ENCODE peak calls at places on chromosomes 12 and 14, in seven cellular contexts. One of them, this sample, is unnamed.

GRCh38 chr12:113757223-113758002 is 208.7 kb downstream of the RBM19 start:
- DNase-seq in coronary artery: no peak
- DNase-seq in mammary epithelial cell: peak; percentile 5
- DNase-seq in spleen: no peak
- DNase-seq in neural progenitor cell: peak; percentile 16
- DNase-seq in GM23248: no peak
- DNase-seq in CD4-positive, alpha-beta T cell: no peak
- DNase-seq in this sample: no peak

GRCh38 chr14:102655154-102655553 is 62.7 kb downstream of the RCOR1 start:
- DNase-seq in GM23248: peak; percentile 53
- DNase-seq in CD4-positive, alpha-beta T cell: no peak
- DNase-seq in neural progenitor cell: no peak
- DNase-seq in mammary epithelial cell: peak; percentile 52
- DNase-seq in spleen: no peak
- DNase-seq in coronary artery: no peak
- DNase-seq in this sample: no peak

GRCh38 chr12:46920503-46920902 is 94.7 kb upstream of the SLC38A4 start:
- DNase-seq in mammary epithelial cell: no peak
- DNase-seq in GM23248: no peak
- DNase-seq in neural progenitor cell: no peak
- DNase-seq in CD4-positive, alpha-beta T cell: no peak
- DNase-seq in spleen: no peak
- DNase-seq in coronary artery: no peak
- DNase-seq in this sample: no peak

GRCh38 chr12:118981285-118982201 is at the start of gene SRRM4:
- DNase-seq in CD4-positive, alpha-beta T cell: no peak
- DNase-seq in mammary epithelial cell: no peak
- DNase-seq in coronary artery: no peak
- DNase-seq in GM23248: peak; percentile 14
- DNase-seq in spleen: no peak
- DNase-seq in neural progenitor cell: peak; percentile 95
- DNase-seq in this sample: no peak

GRCh38 chr12:15634010-15634676 is 155.0 kb downstream of the EPS8 start:
- DNase-seq in neural progenitor cell: no peak
- DNase-seq in GM23248: peak; percentile 88
- DNase-seq in mammary epithelial cell: no peak
- DNase-seq in coronary artery: no peak
- DNase-seq in CD4-positive, alpha-beta T cell: no peak
- DNase-seq in spleen: no peak
- DNase-seq in this sample: no peak

GRCh38 chr14:68781161-68782021 is 11.5 kb downstream of the ZFP36L1 start:
- DNase-seq in spleen: peak; percentile 87
- DNase-seq in CD4-positive, alpha-beta T cell: peak; percentile 63
- DNase-seq in neural progenitor cell: no peak
- DNase-seq in mammary epithelial cell: no peak
- DNase-seq in GM23248: no peak
- DNase-seq in coronary artery: peak; percentile 68
- DNase-seq in this sample: no peak

GRCh38 chr12:108734200-108734906 is 3.0 kb upstream of the CORO1C start:
- DNase-seq in neural progenitor cell: no peak
- DNase-seq in spleen: no peak
- DNase-seq in GM23248: peak; percentile 98
- DNase-seq in mammary epithelial cell: peak; percentile 97
- DNase-seq in coronary artery: no peak
- DNase-seq in CD4-positive, alpha-beta T cell: no peak
- DNase-seq in this sample: peak; percentile 90

GRCh38 chr14:20631023-20631820 is 10.3 kb downstream of the OR6S1 start:
- DNase-seq in neural progenitor cell: peak; percentile 70
- DNase-seq in CD4-positive, alpha-beta T cell: no peak
- DNase-seq in spleen: peak; percentile 48
- DNase-seq in mammary epithelial cell: peak; percentile 49
- DNase-seq in coronary artery: no peak
- DNase-seq in GM23248: peak; percentile 61
- DNase-seq in this sample: no peak

GRCh38 chr14:92252291-92252690 is 70.7 kb upstream of the SLC24A4 start:
- DNase-seq in neural progenitor cell: no peak
- DNase-seq in GM23248: no peak
- DNase-seq in mammary epithelial cell: no peak
- DNase-seq in spleen: no peak
- DNase-seq in CD4-positive, alpha-beta T cell: no peak
- DNase-seq in coronary artery: peak; percentile 41
- DNase-seq in this sample: no peak

GRCh38 chr12:91109148-91109564 is 2.1 kb downstream of the LUM start:
- DNase-seq in GM23248: peak; percentile 81
- DNase-seq in coronary artery: no peak
- DNase-seq in neural progenitor cell: peak; percentile 77
- DNase-seq in mammary epithelial cell: peak; percentile 47
- DNase-seq in spleen: no peak
- DNase-seq in CD4-positive, alpha-beta T cell: peak; percentile 3
- DNase-seq in this sample: no peak

GRCh38 chr14:80095623-80096022 is 115.7 kb downstream of the DIO2 start:
- DNase-seq in spleen: no peak
- DNase-seq in CD4-positive, alpha-beta T cell: no peak
- DNase-seq in mammary epithelial cell: peak; percentile 21
- DNase-seq in neural progenitor cell: no peak
- DNase-seq in coronary artery: no peak
- DNase-seq in GM23248: peak; percentile 74
- DNase-seq in this sample: no peak

GRCh38 chr12:113479578-113480335 is 8.1 kb upstream of the LHX5 start:
- DNase-seq in CD4-positive, alpha-beta T cell: peak; percentile 26
- DNase-seq in coronary artery: no peak
- DNase-seq in GM23248: peak; percentile 62
- DNase-seq in spleen: no peak
- DNase-seq in neural progenitor cell: peak; percentile 94
- DNase-seq in mammary epithelial cell: no peak
- DNase-seq in this sample: no peak

GRCh38 chr14:100307215-100308111 is 1.2 kb upstream of the SLC25A29 start:
- DNase-seq in mammary epithelial cell: no peak
- DNase-seq in CD4-positive, alpha-beta T cell: no peak
- DNase-seq in coronary artery: no peak
- DNase-seq in spleen: peak; percentile 84
- DNase-seq in neural progenitor cell: peak; percentile 62
- DNase-seq in GM23248: peak; percentile 19
- DNase-seq in this sample: no peak

DNA sequence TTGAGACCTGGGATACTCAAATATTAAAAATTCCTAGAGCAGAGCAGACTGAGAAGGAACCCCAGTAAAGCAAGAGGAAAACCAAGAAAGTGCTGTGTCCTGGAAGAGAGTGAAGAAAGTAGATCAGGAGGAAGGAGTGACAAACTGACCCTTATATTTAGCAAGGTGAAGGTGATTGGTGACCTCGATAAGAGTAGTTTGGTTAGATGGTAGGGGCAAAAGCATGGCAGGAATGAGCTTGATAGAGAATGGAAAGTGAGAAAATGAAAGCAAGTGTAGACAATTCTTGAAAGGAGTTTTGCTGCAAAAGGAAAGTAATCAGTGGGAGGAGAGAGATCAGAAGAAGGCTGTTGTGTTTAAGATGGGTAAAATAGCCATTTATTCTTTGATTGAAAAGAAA is 51.1 kb downstream of the RASSF8 start:
- DNase-seq in spleen: no peak
- DNase-seq in CD4-positive, alpha-beta T cell: no peak
- DNase-seq in coronary artery: no peak
- DNase-seq in mammary epithelial cell: no peak
- DNase-seq in GM23248: no peak
- DNase-seq in neural progenitor cell: no peak
- DNase-seq in this sample: no peak
- H3K27ac ChIP-seq in spleen: no peak overlapping the region
- H3K27ac ChIP-seq in CD4-positive, alpha-beta T cell: no peak overlapping the region
- H3K27ac ChIP-seq in coronary artery: peak overlapping the region; percentile 87
- H3K27ac ChIP-seq in mammary epithelial cell: no peak overlapping the region
- H3K27ac ChIP-seq in GM23248: peak overlapping the region; percentile 87
- H3K27ac ChIP-seq in neural progenitor cell: peak overlapping the region; percentile 59
- H3K27ac ChIP-seq in this sample: no peak overlapping the region

GRCh38 chr12:57836442-57837375 is 9.8 kb downstream of the CTDSP2 start:
- DNase-seq in CD4-positive, alpha-beta T cell: no peak
- DNase-seq in spleen: no peak
- DNase-seq in coronary artery: no peak
- DNase-seq in neural progenitor cell: peak; percentile 68
- DNase-seq in mammary epithelial cell: peak; percentile 61
- DNase-seq in GM23248: peak; percentile 82
- DNase-seq in this sample: no peak

GRCh38 chr12:57835366-57836288 is 10.9 kb downstream of the CTDSP2 start:
- DNase-seq in GM23248: peak; percentile 49
- DNase-seq in coronary artery: no peak
- DNase-seq in mammary epithelial cell: no peak
- DNase-seq in neural progenitor cell: no peak
- DNase-seq in spleen: no peak
- DNase-seq in CD4-positive, alpha-beta T cell: no peak
- DNase-seq in this sample: no peak

GRCh38 chr12:57832966-57833365 is 13.6 kb downstream of the CTDSP2 start:
- DNase-seq in mammary epithelial cell: no peak
- DNase-seq in GM23248: peak; percentile 71
- DNase-seq in neural progenitor cell: peak; percentile 88
- DNase-seq in CD4-positive, alpha-beta T cell: no peak
- DNase-seq in coronary artery: no peak
- DNase-seq in spleen: no peak
- DNase-seq in this sample: no peak

GRCh38 chr12:57833672-57834071 is 12.9 kb downstream of the CTDSP2 start:
- DNase-seq in GM23248: no peak
- DNase-seq in mammary epithelial cell: no peak
- DNase-seq in neural progenitor cell: no peak
- DNase-seq in coronary artery: no peak
- DNase-seq in spleen: no peak
- DNase-seq in CD4-positive, alpha-beta T cell: no peak
- DNase-seq in this sample: no peak

DNA sequence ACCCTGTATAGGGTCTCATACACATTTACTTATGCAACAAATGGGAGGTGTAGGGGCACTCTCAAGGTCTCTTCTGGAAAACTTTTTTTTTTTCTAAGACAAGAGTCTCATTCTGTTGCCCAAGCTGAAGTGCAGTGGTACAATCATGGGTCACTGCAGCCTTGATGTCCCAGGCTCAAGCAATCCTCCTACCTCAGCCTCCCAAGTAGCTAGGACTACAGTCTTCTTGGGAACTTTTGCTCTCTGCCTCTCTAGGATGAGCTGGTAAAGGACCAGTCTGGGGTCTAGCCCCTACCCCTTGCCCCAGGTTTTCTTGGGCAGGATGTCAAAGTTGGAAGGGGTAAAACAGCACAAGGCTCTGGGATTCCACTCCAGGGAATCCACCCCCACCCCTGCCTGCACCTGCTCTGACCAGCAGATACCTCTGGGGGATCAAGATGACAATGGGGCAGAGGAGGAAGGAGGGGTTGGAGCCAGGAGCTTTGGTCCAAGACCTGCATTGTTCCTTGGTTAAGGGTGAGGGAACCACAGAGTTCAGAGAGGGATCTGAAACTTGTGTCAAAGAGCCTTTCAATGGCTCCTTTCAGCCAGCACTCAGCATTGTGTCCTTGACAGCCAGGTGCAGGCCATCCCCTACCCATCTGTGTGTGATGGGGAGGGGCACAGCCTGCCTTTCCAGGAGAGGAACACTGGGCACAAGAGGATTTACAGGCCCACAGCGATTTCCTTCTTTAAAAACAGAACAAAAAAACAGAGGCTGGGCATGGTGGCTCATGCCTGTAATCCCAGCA is 12.2 kb downstream of the CTDSP2 start:
- DNase-seq in coronary artery: no peak
- DNase-seq in CD4-positive, alpha-beta T cell: no peak
- DNase-seq in neural progenitor cell: peak; percentile 86
- DNase-seq in mammary epithelial cell: no peak
- DNase-seq in spleen: no peak
- DNase-seq in GM23248: no peak
- DNase-seq in this sample: no peak
- H3K27ac ChIP-seq in coronary artery: peak overlapping the region; percentile 73
- H3K27ac ChIP-seq in CD4-positive, alpha-beta T cell: peak overlapping the region; percentile 46
- H3K27ac ChIP-seq in neural progenitor cell: peak overlapping the region; percentile 87
- H3K27ac ChIP-seq in mammary epithelial cell: no peak overlapping the region
- H3K27ac ChIP-seq in spleen: peak overlapping the region; percentile 73
- H3K27ac ChIP-seq in GM23248: peak overlapping the region; percentile 50
- H3K27ac ChIP-seq in this sample: no peak overlapping the region

GRCh38 chr12:132511516-132512196 is 21.7 kb downstream of the FBRSL1 start:
- DNase-seq in coronary artery: no peak
- DNase-seq in mammary epithelial cell: no peak
- DNase-seq in neural progenitor cell: no peak
- DNase-seq in CD4-positive, alpha-beta T cell: no peak
- DNase-seq in spleen: no peak
- DNase-seq in GM23248: no peak
- DNase-seq in this sample: no peak

GRCh38 chr12:132512197-132513069 is 22.5 kb downstream of the FBRSL1 start:
- DNase-seq in coronary artery: no peak
- DNase-seq in mammary epithelial cell: no peak
- DNase-seq in spleen: no peak
- DNase-seq in neural progenitor cell: no peak
- DNase-seq in GM23248: no peak
- DNase-seq in CD4-positive, alpha-beta T cell: no peak
- DNase-seq in this sample: no peak

GRCh38 chr12:132514216-132514820 is 24.4 kb downstream of the FBRSL1 start:
- DNase-seq in GM23248: no peak
- DNase-seq in neural progenitor cell: no peak
- DNase-seq in mammary epithelial cell: no peak
- DNase-seq in spleen: no peak
- DNase-seq in coronary artery: no peak
- DNase-seq in CD4-positive, alpha-beta T cell: no peak
- DNase-seq in this sample: no peak

GRCh38 chr12:132513458-132514135 is 23.6 kb downstream of the FBRSL1 start:
- DNase-seq in coronary artery: no peak
- DNase-seq in neural progenitor cell: no peak
- DNase-seq in GM23248: no peak
- DNase-seq in CD4-positive, alpha-beta T cell: no peak
- DNase-seq in mammary epithelial cell: no peak
- DNase-seq in spleen: no peak
- DNase-seq in this sample: no peak

DNA sequence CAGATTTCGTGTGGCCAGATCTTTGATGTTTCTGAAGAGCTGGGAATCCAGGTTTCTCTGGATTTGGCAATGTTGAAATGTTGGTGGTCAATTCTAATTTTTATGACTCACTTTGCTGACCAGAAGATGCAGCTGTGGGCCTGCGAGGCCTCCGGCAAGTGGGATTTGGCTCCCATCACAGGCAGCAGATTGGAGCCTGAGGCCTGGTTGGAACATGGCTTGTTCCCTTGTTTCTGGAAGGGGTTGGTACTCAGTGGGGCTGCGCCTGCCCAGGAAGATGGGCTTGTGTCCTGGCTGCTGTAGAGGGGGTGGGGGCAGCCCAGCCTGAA is 23.1 kb downstream of the FBRSL1 start:
- DNase-seq in neural progenitor cell: no peak
- DNase-seq in GM23248: no peak
- DNase-seq in mammary epithelial cell: no peak
- DNase-seq in spleen: no peak
- DNase-seq in CD4-positive, alpha-beta T cell: no peak
- DNase-seq in coronary artery: no peak
- DNase-seq in this sample: no peak
- H3K27ac ChIP-seq in neural progenitor cell: no peak overlapping the region
- H3K27ac ChIP-seq in GM23248: no peak overlapping the region
- H3K27ac ChIP-seq in mammary epithelial cell: no peak overlapping the region
- H3K27ac ChIP-seq in spleen: no peak overlapping the region
- H3K27ac ChIP-seq in CD4-positive, alpha-beta T cell: no peak overlapping the region
- H3K27ac ChIP-seq in coronary artery: peak overlapping the region; percentile 28
- H3K27ac ChIP-seq in this sample: no peak overlapping the region

DNA sequence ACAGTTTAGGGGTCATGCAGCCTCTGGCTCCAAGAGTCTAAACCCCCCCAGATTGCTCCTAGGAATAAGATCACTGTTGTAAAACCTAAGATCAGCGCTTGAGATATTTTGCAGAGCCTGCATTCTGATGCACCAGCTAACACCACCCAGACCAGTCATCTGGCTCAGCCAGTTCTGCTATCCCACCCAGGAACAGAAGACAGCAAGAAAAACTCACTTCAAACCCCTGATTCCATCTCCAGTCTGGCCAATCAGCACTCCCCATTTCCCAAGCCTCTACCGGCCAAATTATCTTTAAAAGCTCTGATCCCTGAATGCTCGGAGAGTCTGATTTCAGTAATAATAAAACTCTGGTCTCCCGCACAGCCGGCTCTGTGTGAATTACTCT is 158.7 kb downstream of the ZNF664 start:
- DNase-seq in coronary artery: no peak
- DNase-seq in spleen: no peak
- DNase-seq in GM23248: no peak
- DNase-seq in neural progenitor cell: no peak
- DNase-seq in mammary epithelial cell: no peak
- DNase-seq in CD4-positive, alpha-beta T cell: no peak
- DNase-seq in this sample: no peak
- H3K27ac ChIP-seq in coronary artery: no peak overlapping the region
- H3K27ac ChIP-seq in spleen: peak overlapping the region; percentile 11
- H3K27ac ChIP-seq in GM23248: no peak overlapping the region
- H3K27ac ChIP-seq in neural progenitor cell: no peak overlapping the region
- H3K27ac ChIP-seq in mammary epithelial cell: no peak overlapping the region
- H3K27ac ChIP-seq in CD4-positive, alpha-beta T cell: no peak overlapping the region
- H3K27ac ChIP-seq in this sample: no peak overlapping the region

This sample was measured in epithelial cell of prostate.